ENCODE peak calls at places on chromosomes 12 and 14, in six cellular contexts. M is GM04504; W is astrocyte of the spinal cord; Y is stimulated activated CD8-positive, alpha-beta memory T cell treated with anti-CD3 and anti-CD28 coated beads, Interleukin-2, amount 100 ng/mL, for 1 hour; U is NCI-H1092 treated with DMSO at 0.1 percent for 48 hours; Q is NCI-H2029. B is an unnamed sample.

GRCh38 chr12:52147367-52147972 is 44.3 kb downstream of the KRT80 start:
- DNase-seq in M (peak), W (peak), Y (no peak), U (no peak), Q (no peak), B (no peak)

GRCh38 chr14:79836577-79836976 is 374.7 kb downstream of the DIO2 start:
- DNase-seq in M (no peak), W (peak), Y (no peak), U (no peak), Q (no peak), B (no peak)

GRCh38 chr12:57522887-57523705 is 472 bp downstream of the MBD6 start:
- DNase-seq in M (no peak), W (peak), Y (peak), U (no peak), Q (no peak), B (peak)

GRCh38 chr14:100660498-100661339 is 66.0 kb upstream of the DLK1 start:
- DNase-seq in M (no peak), W (no peak), Y (no peak), U (peak), Q (no peak), B (no peak)

GRCh38 chr12:105510526-105510925 is 180.0 kb downstream of the C12orf75 start:
- DNase-seq in M (no peak), W (no peak), Y (no peak), U (no peak), Q (no peak), B (no peak)

GRCh38 chr12:105369014-105369413 is 38.5 kb downstream of the C12orf75 start:
- DNase-seq in M (peak), W (peak), Y (no peak), U (no peak), Q (no peak), B (no peak)

GRCh38 chr14:32019271-32019670 is 57.8 kb upstream of the ARHGAP5 start:
- DNase-seq in M (no peak), W (no peak), Y (no peak), U (no peak), Q (no peak), B (no peak)

GRCh38 chr12:19131020-19131431 is 1.5 kb downstream of the PLEKHA5 start:
- DNase-seq in M (no peak), W (peak), Y (no peak), U (peak), Q (no peak), B (peak)

GRCh38 chr12:120490833-120491512 is 4.9 kb upstream of the DYNLL1 start:
- DNase-seq in M (no peak), W (no peak), Y (no peak), U (no peak), Q (no peak), B (no peak)

GRCh38 chr14:32940066-32940651 is 1.5 kb downstream of the NPAS3 start:
- DNase-seq in M (no peak), W (peak), Y (no peak), U (peak), Q (peak), B (peak)

GRCh38 chr12:29889737-29890136 is 106.0 kb upstream of the TMTC1 start:
- DNase-seq in M (peak), W (peak), Y (no peak), U (peak), Q (peak), B (peak)

GRCh38 chr12:11906284-11906935 is 164.3 kb upstream of the BCL2L14 start:
- DNase-seq in M (peak), W (peak), Y (no peak), U (no peak), Q (no peak), B (no peak)

GRCh38 chr12:79686171-79686570 is 4.6 kb downstream of the PAWR start:
- DNase-seq in M (no peak), W (no peak), Y (no peak), U (no peak), Q (no peak), B (no peak)

GRCh38 chr12:2475984-2476383 is 318.8 kb upstream of the FKBP4 start:
- DNase-seq in M (no peak), W (no peak), Y (no peak), U (no peak), Q (no peak), B (no peak)

GRCh38 chr12:95790912-95791849 is 617 bp upstream of the NTN4 start:
- DNase-seq in M (no peak), W (no peak), Y (no peak), U (peak), Q (no peak), B (peak)

B was measured in GM23338.